ENCODE peak calls at places on chromosomes 1 and 21, in five cellular contexts. B is H9, L is H1, O is neuronal stem cell, J is trophoblast cell. F is an unnamed sample.

GRCh38 chr1:200153277-200154055 is 126.0 kb downstream of the NR5A2 start:
- DNase-seq in L (no peak), J (no peak), O (no peak), B (no peak), F (peak; percentile 14)

GRCh38 chr1:117578466-117578865 is 27.4 kb upstream of the TENT5C start:
- DNase-seq in B (no peak), J (no peak), O (no peak), L (no peak), F (no peak)

GRCh38 chr1:38131024-38131585 is 84.5 kb upstream of the POU3F1 start:
- DNase-seq in J (no peak), B (no peak), L (no peak), O (no peak), F (no peak)

GRCh38 chr1:3671371-3672180 is 19.3 kb downstream of the TP73 start:
- DNase-seq in O (no peak), B (peak; percentile 33), J (peak; percentile 32), L (no peak), F (no peak)

GRCh38 chr1:213176341-213176740 is 125.3 kb downstream of the RPS6KC1 start:
- DNase-seq in O (no peak), B (no peak), J (no peak), L (no peak), F (no peak)

GRCh38 chr1:27269276-27269675 is 34.8 kb downstream of the WDTC1 start:
- DNase-seq in J (no peak), L (no peak), O (no peak), B (no peak), F (no peak)

GRCh38 chr21:45892156-45892919 is 89.2 kb upstream of the COL6A1 start:
- DNase-seq in J (no peak), O (no peak), B (no peak), L (no peak), F (no peak)

GRCh38 chr21:28899744-28900143 is 92.9 kb downstream of the LTN1 start:
- DNase-seq in J (no peak), O (no peak), B (no peak), L (no peak), F (peak; percentile 19)

GRCh38 chr1:165807613-165808012 is 19.8 kb upstream of the UCK2 start:
- DNase-seq in B (no peak), O (no peak), L (no peak), J (no peak), F (no peak)

GRCh38 chr1:184027751-184028682 is 9.5 kb downstream of the COLGALT2 start:
- DNase-seq in J (peak; percentile 31), L (no peak), O (no peak), B (no peak), F (no peak)

GRCh38 chr1:30899577-30900389 is 8.8 kb downstream of the SDC3 start:
- DNase-seq in J (no peak), L (no peak), O (no peak), B (no peak), F (no peak)

GRCh38 chr1:50978144-50978851 is 8.3 kb downstream of the CDKN2C start:
- DNase-seq in B (peak; percentile 90), L (peak; percentile 90), O (no peak), J (peak; percentile 10), F (peak; percentile 42)

GRCh38 chr1:157312270-157312812 is 174.1 kb upstream of the ETV3 start:
- DNase-seq in B (no peak), J (peak; percentile 83), O (no peak), L (no peak), F (no peak)

GRCh38 chr1:175178056-175178455 is 14.5 kb downstream of the KIAA0040 start:
- DNase-seq in B (no peak), O (no peak), J (no peak), L (no peak), F (no peak)

GRCh38 chr1:101820080-101820479 is 176.6 kb downstream of the OLFM3 start:
- DNase-seq in O (peak; percentile 51), B (no peak), L (no peak), J (no peak), F (peak; percentile 53)

GRCh38 chr1:162003825-162004205 is 19.9 kb downstream of the OLFML2B start:
- DNase-seq in L (no peak), O (no peak), J (no peak), B (no peak), F (peak; percentile 77)

GRCh38 chr1:1842360-1843146 is 48.3 kb downstream of the GNB1 start:
- DNase-seq in O (no peak), J (no peak), L (no peak), B (no peak), F (no peak)

GRCh38 chr1:154856049-154856448 is 14.0 kb downstream of the KCNN3 start:
- DNase-seq in B (no peak), L (no peak), J (no peak), O (no peak), F (no peak)

GRCh38 chr1:33228935-33229487 is 27.3 kb upstream of the ZNF362 start:
- DNase-seq in B (no peak), L (no peak), O (no peak), J (peak; percentile 26), F (peak; percentile 92)

GRCh38 chr1:201562659-201563405 is 23.9 kb downstream of the NAV1 start:
- DNase-seq in O (no peak), L (no peak), J (no peak), B (no peak), F (peak; percentile 95)

GRCh38 chr1:40316595-40317393 is at the start of gene COL9A2:
- DNase-seq in J (peak; percentile 26), O (no peak), L (peak; percentile 69), B (peak; percentile 68), F (peak; percentile 24)

GRCh38 chr1:17156108-17156507 is 36.9 kb upstream of the PADI2 start:
- DNase-seq in B (peak; percentile 0), J (no peak), L (no peak), O (no peak), F (peak; percentile 4)

GRCh38 chr1:107244734-107245495 is 104.1 kb downstream of the NTNG1 start:
- DNase-seq in L (no peak), O (no peak), J (no peak), B (no peak), F (no peak)

GRCh38 chr21:44911384-44912157 is 9.1 kb downstream of the ITGB2 start:
- DNase-seq in O (no peak), B (no peak), L (no peak), J (no peak), F (no peak)

GRCh38 chr1:37480125-37480466 is 5.7 kb downstream of the ZC3H12A start:
- DNase-seq in B (no peak), L (no peak), J (no peak), O (no peak), F (no peak)

GRCh38 chr21:42939581-42940413 is 14.4 kb upstream of the ERVH48-1 start:
- DNase-seq in O (no peak), B (no peak), J (peak; percentile 94), L (no peak), F (peak; percentile 97)

GRCh38 chr1:203671808-203672207 is 45.2 kb downstream of the ATP2B4 start:
- DNase-seq in L (no peak), B (no peak), O (no peak), J (no peak), F (no peak)
- H2BK12ac ChIP-seq in L (no peak overlapping the region), B (no peak overlapping the region), O (no peak overlapping the region), J (no peak overlapping the region), F (no peak overlapping the region)

DNA sequence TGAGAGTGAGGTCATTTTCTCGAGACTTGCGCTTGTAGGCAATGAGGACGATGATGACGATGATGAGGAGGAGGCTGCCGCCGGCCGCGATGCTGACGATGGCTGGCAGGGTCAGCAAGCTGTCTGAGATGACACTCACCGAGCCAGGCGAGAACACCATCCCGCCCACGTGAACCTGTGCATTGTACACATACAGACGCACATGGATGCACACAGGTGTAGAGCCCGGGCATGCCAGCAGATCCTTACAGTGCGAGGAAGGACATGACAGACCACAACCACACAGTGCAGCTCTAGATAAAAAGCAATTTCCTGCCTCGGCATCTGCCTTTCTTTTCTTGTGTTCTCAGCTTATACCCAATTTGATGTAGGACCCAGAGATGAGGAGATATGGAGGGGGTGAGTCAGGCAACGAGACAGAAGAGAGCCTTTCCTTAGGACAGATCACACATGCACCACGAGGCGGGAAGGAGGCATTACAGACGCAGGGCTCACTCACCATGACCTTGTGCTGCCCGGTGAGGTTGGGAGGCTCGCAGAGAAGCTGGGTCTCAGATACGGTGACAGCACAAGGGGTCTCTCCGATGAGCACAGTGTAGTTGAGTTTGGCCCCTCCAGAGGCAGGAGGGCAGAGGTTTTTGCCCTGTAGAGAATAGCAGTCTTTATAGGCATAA is 133.8 kb upstream of the CD34 start:
- DNase-seq in J (no peak), O (no peak), L (no peak), B (no peak), F (no peak)
- H3K27ac ChIP-seq in J (no peak overlapping the region), O (no peak overlapping the region), L (no peak overlapping the region), B (no peak overlapping the region), F (no peak overlapping the region)

DNA sequence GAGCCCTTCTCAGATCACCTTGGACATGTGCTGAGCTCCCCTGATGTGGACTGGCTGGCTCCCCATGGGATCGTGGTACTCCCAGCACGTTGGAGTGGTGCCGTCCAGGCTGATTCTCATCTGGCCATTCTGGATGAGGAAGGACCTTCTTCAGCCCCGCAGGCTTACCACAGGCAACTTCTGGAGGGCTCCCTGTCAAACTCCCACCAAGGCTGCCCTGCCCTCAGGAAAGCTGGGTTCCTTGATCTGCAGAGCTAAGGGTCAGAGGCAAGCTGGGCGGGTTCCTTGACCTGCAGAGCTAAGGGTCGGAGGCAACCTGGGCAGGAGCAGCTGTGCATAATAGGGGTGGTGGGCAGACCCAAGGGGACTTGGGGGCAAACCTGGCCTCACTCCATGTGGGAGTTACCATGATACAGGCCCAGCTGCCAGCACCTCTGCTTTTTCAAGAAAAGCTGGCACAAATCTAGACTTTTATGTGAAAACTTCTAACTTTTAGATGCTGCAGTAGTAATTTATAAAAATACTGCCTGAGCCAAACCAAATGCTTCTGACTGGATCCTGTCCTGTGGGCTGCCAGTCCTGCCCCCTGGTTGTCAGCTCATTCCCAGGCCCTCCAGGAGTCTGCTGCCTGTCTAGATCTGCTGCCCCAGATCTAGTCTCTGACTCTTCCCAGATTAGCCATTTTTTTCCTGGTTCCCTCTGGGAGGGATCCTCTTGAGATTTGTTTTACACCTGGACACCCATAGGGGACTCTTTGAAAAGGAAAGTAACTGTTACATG is 5.6 kb upstream of the THEM5 start:
- DNase-seq in L (peak; percentile 22), O (no peak), J (no peak), B (no peak), F (no peak)
- H3K23ac ChIP-seq in L (no peak overlapping the region), O (no peak overlapping the region), J (no peak overlapping the region), B (no peak overlapping the region), F (no peak overlapping the region)

GRCh38 chr1:182431278-182431677 is 18.7 kb upstream of the RGSL1 start:
- DNase-seq in L (no peak), B (no peak), J (no peak), O (no peak), F (no peak)

GRCh38 chr1:182438326-182438725 is 11.6 kb upstream of the RGSL1 start:
- DNase-seq in L (no peak), B (no peak), O (no peak), J (no peak), F (no peak)

GRCh38 chr1:182430263-182431068 is 19.5 kb upstream of the RGSL1 start:
- DNase-seq in O (no peak), B (no peak), L (no peak), J (no peak), F (no peak)

GRCh38 chr1:182428043-182428442 is 21.9 kb upstream of the RGSL1 start:
- DNase-seq in O (no peak), J (no peak), B (no peak), L (no peak), F (no peak)

DNA sequence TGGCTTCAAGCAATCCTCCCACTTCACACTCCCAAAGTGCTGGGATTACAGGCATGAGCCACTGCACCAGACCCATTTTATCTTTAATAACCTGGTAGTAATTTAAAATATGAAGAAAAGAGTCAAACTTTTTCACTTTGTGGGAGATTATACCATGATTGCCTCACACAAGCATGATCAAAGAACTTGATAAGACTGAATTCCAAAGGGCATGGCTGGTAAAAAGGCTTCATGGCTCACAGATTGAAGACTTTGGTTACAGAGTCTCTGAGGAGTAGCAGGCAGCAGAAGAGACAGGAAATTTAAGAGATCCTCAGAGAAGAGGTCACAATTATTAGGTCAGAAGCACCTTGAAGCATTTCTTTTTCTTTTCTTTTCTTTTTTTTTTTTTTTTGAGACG is 16.4 kb upstream of the RGSL1 start:
- DNase-seq in L (no peak), J (no peak), B (no peak), O (no peak), F (no peak)
- H2BK12ac ChIP-seq in L (no peak overlapping the region), J (no peak overlapping the region), B (no peak overlapping the region), O (no peak overlapping the region), F (no peak overlapping the region)